ENCODE peak calls at places on chromosomes 5 and 9, in four cellular contexts. G is HepG2, J is WTC11, U is K562. M is an unnamed sample.

GRCh38 chr9:79946718-79947117 is 375.0 kb downstream of the TLE4 start:
- DNase-seq in G (no peak), U (no peak), J (no peak), M (no peak)

GRCh38 chr5:111848374-111848914 is 91.5 kb upstream of the NREP start:
- DNase-seq in U (no peak), J (no peak), G (no peak), M (no peak)

GRCh38 chr9:19184144-19184917 is 46.2 kb upstream of the DENND4C start:
- DNase-seq in U (peak; percentile 65), G (peak; percentile 76), J (no peak), M (peak; percentile 46)

GRCh38 chr5:138111937-138112336 is 27.3 kb downstream of the NME5 start:
- DNase-seq in G (no peak), U (no peak), J (no peak), M (no peak)

GRCh38 chr5:132298305-132298704 is 4.1 kb downstream of the SLC22A4 start:
- DNase-seq in U (no peak), J (no peak), G (no peak), M (no peak)

GRCh38 chr9:130138791-130139190 is 33.4 kb upstream of the NCS1 start:
- DNase-seq in G (no peak), U (peak; percentile 43), J (no peak), M (no peak)

GRCh38 chr9:121743441-121744001 is 92.1 kb downstream of the DAB2IP start:
- DNase-seq in J (peak; percentile 69), G (peak; percentile 85), U (no peak), M (no peak)

GRCh38 chr5:143705416-143705815 is 106.5 kb upstream of the HMHB1 start:
- DNase-seq in J (no peak), U (no peak), G (no peak), M (no peak)

GRCh38 chr5:131491749-131492148 is 143.3 kb downstream of the RAPGEF6 start:
- DNase-seq in G (no peak), J (no peak), U (no peak), M (no peak)

GRCh38 chr5:178941361-178941760 is 363 bp downstream of the ZNF454 start:
- DNase-seq in G (no peak), U (no peak), J (no peak), M (no peak)

GRCh38 chr5:81232449-81233079 is 558 bp upstream of the CKMT2 start:
- DNase-seq in G (peak; percentile 13), U (no peak), J (no peak), M (no peak)

GRCh38 chr9:91813261-91813795 is 136.7 kb downstream of the ROR2 start:
- DNase-seq in G (no peak), U (no peak), J (no peak), M (no peak)

GRCh38 chr9:133979124-133979920 is 12.8 kb downstream of the VAV2 start:
- DNase-seq in G (peak; percentile 80), U (no peak), J (peak; percentile 12), M (no peak)

GRCh38 chr9:38094165-38094564 is 25.1 kb upstream of the SHB start:
- DNase-seq in J (no peak), G (no peak), U (no peak), M (no peak)

GRCh38 chr5:126446498-126447224 is 23.5 kb downstream of the GRAMD2B start:
- DNase-seq in U (peak; percentile 18), J (no peak), G (no peak), M (no peak)

GRCh38 chr5:134536876-134537275 is 11.4 kb downstream of the JADE2 start:
- DNase-seq in J (no peak), G (no peak), U (no peak), M (no peak)

GRCh38 chr9:76441551-76442322 is 17.2 kb upstream of the GCNT1 start:
- DNase-seq in J (no peak), U (peak; percentile 8), G (no peak), M (peak; percentile 72)

GRCh38 chr5:76715734-76716455 is at the start of gene F2R:
- DNase-seq in G (peak; percentile 24), U (peak; percentile 81), J (peak; percentile 77), M (no peak)

GRCh38 chr5:82031220-82032119 is 59.6 kb downstream of the ATG10 start:
- DNase-seq in G (no peak), U (no peak), J (peak; percentile 48), M (no peak)

GRCh38 chr5:36152324-36153298 is 700 bp downstream of the SKP2 start:
- DNase-seq in U (peak; percentile 30), G (no peak), J (no peak), M (no peak)

GRCh38 chr9:134413890-134414731 is 87.9 kb downstream of the RXRA start:
- DNase-seq in U (no peak), J (no peak), G (no peak), M (no peak)

GRCh38 chr9:130789747-130790672 is 45.0 kb upstream of the ABL1 start:
- DNase-seq in U (no peak), J (no peak), G (no peak), M (no peak)

GRCh38 chr9:32989651-32990050 is 11.8 kb downstream of the APTX start:
- DNase-seq in G (no peak), J (no peak), U (peak; percentile 40), M (no peak)

GRCh38 chr5:36346891-36347290 is 45.2 kb upstream of the RANBP3L start:
- DNase-seq in U (no peak), G (no peak), J (no peak), M (no peak)

GRCh38 chr9:127586537-127586936 is 25.5 kb upstream of the STXBP1 start:
- DNase-seq in G (peak; percentile 75), J (peak; percentile 86), U (peak; percentile 83), M (no peak)

GRCh38 chr5:172305380-172305779 is 21.8 kb upstream of the UBTD2 start:
- DNase-seq in U (no peak), G (no peak), J (no peak), M (no peak)

GRCh38 chr9:129496187-129497063 is 124.5 kb downstream of the C9orf50 start:
- DNase-seq in U (peak; percentile 89), G (peak; percentile 81), J (peak; percentile 94), M (no peak)

GRCh38 chr9:126307306-126308061 is 19.1 kb upstream of the MVB12B start:
- DNase-seq in U (no peak), G (no peak), J (no peak), M (no peak)
- TF ChIP-seq USF2 in U (no peak), G (no peak), J (no peak), M (no peak)

GRCh38 chr5:68440255-68440654 is 224.7 kb downstream of the PIK3R1 start:
- DNase-seq in G (no peak), U (no peak), J (no peak), M (no peak)

GRCh38 chr5:68433921-68434879 is 218.6 kb downstream of the PIK3R1 start:
- DNase-seq in U (peak; percentile 91), J (no peak), G (peak; percentile 70), M (peak; percentile 99)

GRCh38 chr5:68440666-68441065 is 225.1 kb downstream of the PIK3R1 start:
- DNase-seq in U (no peak), G (no peak), J (no peak), M (no peak)

GRCh38 chr5:68435611-68436010 is 220.1 kb downstream of the PIK3R1 start:
- DNase-seq in U (no peak), G (no peak), J (no peak), M (no peak)

DNA sequence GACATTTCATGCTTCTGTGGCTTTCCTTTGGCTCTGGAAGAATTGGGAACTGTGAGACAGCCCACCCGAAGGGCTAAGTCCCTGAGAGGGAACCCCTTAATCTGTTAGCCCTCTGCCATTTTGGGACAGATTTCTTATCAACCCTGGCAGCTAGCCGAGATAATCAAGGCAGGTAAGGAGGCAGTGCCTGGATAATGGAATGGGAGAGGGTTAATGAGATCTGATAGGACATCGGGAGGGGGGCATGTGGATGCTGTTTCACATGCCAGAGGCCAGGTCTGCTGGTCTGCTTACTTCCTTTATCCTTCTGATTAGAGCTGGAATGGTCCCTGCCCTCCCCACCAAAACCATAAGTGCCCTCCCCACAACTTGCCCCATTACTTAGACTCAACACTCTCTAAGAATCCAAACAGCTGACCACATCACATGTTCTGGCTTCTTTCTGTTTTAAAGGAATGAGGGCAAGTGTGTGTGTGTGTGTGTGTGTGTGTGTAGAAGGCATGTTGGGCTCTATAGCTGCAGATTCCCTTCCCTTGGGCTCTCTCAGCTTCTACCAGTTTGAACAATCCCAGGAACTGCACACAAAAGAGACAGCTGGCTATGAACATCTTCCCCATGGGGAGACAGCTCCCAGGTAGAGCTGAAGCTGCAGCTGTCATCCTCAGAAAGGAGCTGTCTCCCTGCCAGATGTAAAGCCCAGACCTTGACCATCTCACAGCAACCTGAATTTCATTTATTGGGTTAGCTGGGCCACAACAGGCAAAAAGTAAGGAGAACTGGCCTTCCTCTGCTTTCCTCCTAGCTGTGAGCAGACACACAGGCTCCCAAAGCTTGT is 221.3 kb downstream of the PIK3R1 start:
- DNase-seq in G (no peak), J (no peak), U (no peak), M (no peak)
- TF ChIP-seq ESRRA in G (no peak), J (no peak), U (no peak), M (no peak)

GRCh38 chr5:120432861-120433260 is 31.2 kb upstream of the PRR16 start:
- DNase-seq in U (no peak), G (no peak), J (no peak), M (no peak)

GRCh38 chr5:120435129-120435528 is 29.0 kb upstream of the PRR16 start:
- DNase-seq in U (no peak), J (no peak), G (no peak), M (no peak)

DNA sequence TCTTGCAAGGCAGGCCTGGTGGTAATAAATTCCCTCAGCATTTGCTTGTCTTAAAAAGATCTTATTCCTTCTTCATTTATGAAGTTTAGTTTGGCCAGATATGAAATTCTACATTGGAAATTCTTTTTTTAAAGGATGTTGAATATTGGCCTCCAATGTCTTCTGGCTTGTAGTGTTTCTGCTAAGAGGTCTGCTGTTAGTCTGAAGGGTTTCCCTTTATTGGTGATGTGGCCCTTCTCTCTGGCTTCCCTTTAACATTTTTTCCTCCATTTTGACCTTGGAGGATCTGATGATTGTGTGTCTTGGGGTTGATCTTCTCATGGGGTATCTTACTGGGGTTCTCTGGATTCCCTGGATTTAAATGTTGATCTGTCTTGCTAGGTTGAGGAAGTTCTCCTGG is 33.5 kb upstream of the PRR16 start:
- DNase-seq in G (no peak), J (no peak), U (no peak), M (no peak)
- TF ChIP-seq CBFB in G (no peak), J (no peak), U (no peak), M (no peak)

GRCh38 chr5:173950829-173951228 is 38.1 kb upstream of the C5orf47 start:
- DNase-seq in U (no peak), J (no peak), G (no peak), M (no peak)

GRCh38 chr5:173953528-173954090 is 35.4 kb upstream of the C5orf47 start:
- DNase-seq in U (no peak), J (no peak), G (peak; percentile 83), M (no peak)

DNA sequence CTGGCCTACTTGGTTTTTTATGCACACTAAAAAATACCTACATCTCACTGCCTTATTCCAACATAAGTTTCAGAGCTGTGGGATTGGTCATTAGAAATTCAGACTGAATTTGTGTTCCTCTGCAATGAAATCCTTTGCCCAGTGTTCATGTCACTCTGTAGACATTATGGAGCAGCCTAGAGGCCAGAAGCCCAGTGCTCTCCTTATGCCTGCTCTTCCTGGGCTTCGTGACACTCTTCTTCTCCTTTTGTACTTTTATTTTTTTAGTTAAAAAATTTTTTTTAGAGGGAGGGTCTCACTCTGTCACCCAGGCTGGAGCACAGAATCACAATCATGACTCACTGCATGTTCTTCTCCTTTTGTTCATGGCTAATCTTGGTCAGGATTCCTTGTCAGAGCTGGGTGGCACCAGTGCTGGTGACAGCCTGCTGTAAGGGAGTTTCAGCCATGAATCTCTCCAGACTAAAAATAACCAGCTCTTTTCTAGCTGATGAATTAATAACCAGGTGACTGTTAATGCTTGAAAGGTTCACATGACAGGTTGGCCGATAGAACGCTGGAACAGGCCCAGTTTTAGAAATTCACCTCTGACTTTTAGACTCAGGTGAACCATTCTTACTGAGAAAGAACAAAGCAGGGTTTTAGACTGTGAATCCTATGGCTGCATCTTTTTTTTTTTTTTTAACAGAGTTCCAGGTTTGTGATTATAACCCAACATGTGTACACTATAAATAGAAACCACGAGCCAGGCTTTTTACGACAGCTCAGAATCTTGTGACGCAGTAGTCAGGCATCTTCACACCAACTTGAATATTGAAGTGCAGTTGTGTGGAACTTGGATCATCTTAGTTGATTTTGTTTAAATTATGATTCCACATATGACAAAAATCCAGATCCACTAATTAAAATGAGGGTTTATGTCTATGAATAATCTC is 34.0 kb upstream of the C5orf47 start:
- DNase-seq in J (no peak), G (no peak), U (no peak), M (no peak)
- TF ChIP-seq USF2 in J (no peak), G (no peak), U (no peak), M (no peak)